ENCODE peak calls at places on chromosomes 11 and 22, in five cellular contexts. One of them, this sample, is unnamed. For H3K4me1, the result is how much of the 10 kb centered on the place peaks cover.

GRCh38 chr22:39115976-39116621 is 19.1 kb downstream of the APOBEC3H start:
- DNase-seq in CD8-positive, alpha-beta memory T cell: peak
- DNase-seq in cardiac muscle cell: no peak
- DNase-seq in ascending aorta: no peak
- DNase-seq in naive thymus-derived CD4-positive, alpha-beta T cell: no peak
- DNase-seq in this sample: no peak

GRCh38 chr11:131624526-131624925 is 254.1 kb downstream of the NTM start:
- DNase-seq in ascending aorta: no peak
- DNase-seq in naive thymus-derived CD4-positive, alpha-beta T cell: no peak
- DNase-seq in cardiac muscle cell: no peak
- DNase-seq in CD8-positive, alpha-beta memory T cell: no peak
- DNase-seq in this sample: no peak

GRCh38 chr11:77418155-77418980 is 55.5 kb downstream of the PAK1 start:
- DNase-seq in ascending aorta: no peak
- DNase-seq in naive thymus-derived CD4-positive, alpha-beta T cell: no peak
- DNase-seq in cardiac muscle cell: no peak
- DNase-seq in CD8-positive, alpha-beta memory T cell: no peak
- DNase-seq in this sample: no peak

GRCh38 chr22:39703890-39704658 is 133.5 kb downstream of the CACNA1I start:
- DNase-seq in ascending aorta: no peak
- DNase-seq in cardiac muscle cell: no peak
- DNase-seq in CD8-positive, alpha-beta memory T cell: no peak
- DNase-seq in naive thymus-derived CD4-positive, alpha-beta T cell: no peak
- DNase-seq in this sample: no peak

GRCh38 chr11:122363306-122363705 is 247.3 kb upstream of the BLID start:
- DNase-seq in cardiac muscle cell: no peak
- DNase-seq in CD8-positive, alpha-beta memory T cell: no peak
- DNase-seq in ascending aorta: no peak
- DNase-seq in naive thymus-derived CD4-positive, alpha-beta T cell: no peak
- DNase-seq in this sample: no peak

GRCh38 chr11:60924110-60924905 is at the start of gene TMEM132A:
- DNase-seq in CD8-positive, alpha-beta memory T cell: no peak
- DNase-seq in ascending aorta: no peak
- DNase-seq in naive thymus-derived CD4-positive, alpha-beta T cell: no peak
- DNase-seq in cardiac muscle cell: peak
- DNase-seq in this sample: peak

GRCh38 chr11:9914064-9914463 is 250.2 kb downstream of the SWAP70 start:
- DNase-seq in CD8-positive, alpha-beta memory T cell: no peak
- DNase-seq in naive thymus-derived CD4-positive, alpha-beta T cell: no peak
- DNase-seq in cardiac muscle cell: no peak
- DNase-seq in ascending aorta: no peak
- DNase-seq in this sample: no peak

GRCh38 chr11:128022007-128022368 is 565.4 kb downstream of the ETS1 start:
- DNase-seq in naive thymus-derived CD4-positive, alpha-beta T cell: no peak
- DNase-seq in CD8-positive, alpha-beta memory T cell: no peak
- DNase-seq in ascending aorta: no peak
- DNase-seq in cardiac muscle cell: no peak
- DNase-seq in this sample: no peak

GRCh38 chr11:46903846-46904245 is 14.5 kb downstream of the LRP4 start:
- DNase-seq in naive thymus-derived CD4-positive, alpha-beta T cell: no peak
- DNase-seq in CD8-positive, alpha-beta memory T cell: no peak
- DNase-seq in ascending aorta: no peak
- DNase-seq in cardiac muscle cell: no peak
- DNase-seq in this sample: no peak

GRCh38 chr11:57315491-57315890 is 9.3 kb downstream of the TNKS1BP1 start:
- DNase-seq in cardiac muscle cell: no peak
- DNase-seq in naive thymus-derived CD4-positive, alpha-beta T cell: no peak
- DNase-seq in CD8-positive, alpha-beta memory T cell: no peak
- DNase-seq in ascending aorta: no peak
- DNase-seq in this sample: no peak

GRCh38 chr22:42277988-42278776 is 7.7 kb upstream of the TCF20 start:
- DNase-seq in ascending aorta: no peak
- DNase-seq in CD8-positive, alpha-beta memory T cell: no peak
- DNase-seq in naive thymus-derived CD4-positive, alpha-beta T cell: no peak
- DNase-seq in cardiac muscle cell: peak
- DNase-seq in this sample: no peak

GRCh38 chr11:92830382-92831148 is 138.9 kb upstream of the MTNR1B start:
- DNase-seq in ascending aorta: no peak
- DNase-seq in CD8-positive, alpha-beta memory T cell: no peak
- DNase-seq in cardiac muscle cell: no peak
- DNase-seq in naive thymus-derived CD4-positive, alpha-beta T cell: no peak
- DNase-seq in this sample: no peak

GRCh38 chr11:126430581-126431320 is 75.3 kb downstream of the ST3GAL4 start:
- DNase-seq in cardiac muscle cell: no peak
- DNase-seq in naive thymus-derived CD4-positive, alpha-beta T cell: no peak
- DNase-seq in ascending aorta: no peak
- DNase-seq in CD8-positive, alpha-beta memory T cell: no peak
- DNase-seq in this sample: no peak

GRCh38 chr22:49199224-49199623 is 628.4 kb downstream of the BRD1 start:
- DNase-seq in CD8-positive, alpha-beta memory T cell: no peak
- DNase-seq in naive thymus-derived CD4-positive, alpha-beta T cell: no peak
- DNase-seq in ascending aorta: no peak
- DNase-seq in cardiac muscle cell: no peak
- DNase-seq in this sample: no peak

GRCh38 chr11:91653091-91653754 is 571.4 kb upstream of the FAT3 start:
- DNase-seq in ascending aorta: no peak
- DNase-seq in naive thymus-derived CD4-positive, alpha-beta T cell: no peak
- DNase-seq in cardiac muscle cell: no peak
- DNase-seq in CD8-positive, alpha-beta memory T cell: no peak
- DNase-seq in this sample: no peak

GRCh38 chr11:121654506-121655480 is 202.0 kb upstream of the SORL1-AS1 start:
- DNase-seq in naive thymus-derived CD4-positive, alpha-beta T cell: no peak
- DNase-seq in cardiac muscle cell: no peak
- DNase-seq in CD8-positive, alpha-beta memory T cell: no peak
- DNase-seq in ascending aorta: no peak
- DNase-seq in this sample: peak

GRCh38 chr11:72814831-72815618 is 814 bp downstream of the ATG16L2 start:
- DNase-seq in ascending aorta: no peak
- DNase-seq in cardiac muscle cell: peak
- DNase-seq in naive thymus-derived CD4-positive, alpha-beta T cell: no peak
- DNase-seq in CD8-positive, alpha-beta memory T cell: no peak
- DNase-seq in this sample: no peak

GRCh38 chr11:23903044-23903704 is 593.7 kb upstream of the LUZP2 start:
- DNase-seq in naive thymus-derived CD4-positive, alpha-beta T cell: no peak
- DNase-seq in CD8-positive, alpha-beta memory T cell: no peak
- DNase-seq in ascending aorta: no peak
- DNase-seq in cardiac muscle cell: no peak
- DNase-seq in this sample: no peak

GRCh38 chr11:102267602-102268001 is 49.7 kb upstream of the BIRC3 start:
- DNase-seq in CD8-positive, alpha-beta memory T cell: no peak
- DNase-seq in naive thymus-derived CD4-positive, alpha-beta T cell: no peak
- DNase-seq in cardiac muscle cell: no peak
- DNase-seq in ascending aorta: no peak
- DNase-seq in this sample: no peak

GRCh38 chr22:48753381-48753730 is 1074.3 kb downstream of the BRD1 start:
- DNase-seq in CD8-positive, alpha-beta memory T cell: no peak
- DNase-seq in naive thymus-derived CD4-positive, alpha-beta T cell: no peak
- DNase-seq in ascending aorta: peak
- DNase-seq in cardiac muscle cell: no peak
- DNase-seq in this sample: peak

GRCh38 chr11:128551641-128552335 is 35.6 kb downstream of the ETS1 start:
- DNase-seq in cardiac muscle cell: no peak
- DNase-seq in CD8-positive, alpha-beta memory T cell: peak
- DNase-seq in naive thymus-derived CD4-positive, alpha-beta T cell: no peak
- DNase-seq in ascending aorta: no peak
- DNase-seq in this sample: no peak

GRCh38 chr11:17443926-17444690 is 32.5 kb downstream of the ABCC8 start:
- DNase-seq in CD8-positive, alpha-beta memory T cell: no peak
- DNase-seq in naive thymus-derived CD4-positive, alpha-beta T cell: no peak
- DNase-seq in ascending aorta: no peak
- DNase-seq in cardiac muscle cell: no peak
- DNase-seq in this sample: no peak

DNA sequence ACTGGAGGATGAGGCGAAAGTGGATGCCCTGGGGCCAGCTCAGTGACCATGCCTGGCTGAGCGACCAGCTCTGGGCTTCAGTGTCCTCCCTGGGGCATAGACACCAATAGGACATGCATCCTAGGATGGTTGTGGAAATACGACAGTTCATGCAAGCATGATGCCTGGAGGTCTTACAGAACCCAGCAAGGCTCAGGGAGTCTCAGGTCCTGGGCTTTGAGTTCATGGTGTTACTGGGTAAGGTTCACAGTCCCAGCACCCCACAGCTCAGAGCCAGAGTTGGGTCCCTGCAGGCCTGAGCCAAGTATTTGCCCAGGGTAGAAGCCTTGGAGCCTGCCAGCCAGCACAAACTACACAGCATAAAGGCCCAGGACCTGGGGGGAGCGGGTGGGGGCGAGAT is 4.2 kb upstream of the SUSD2 start:
- DNase-seq in ascending aorta: no peak
- DNase-seq in naive thymus-derived CD4-positive, alpha-beta T cell: no peak
- DNase-seq in CD8-positive, alpha-beta memory T cell: no peak
- DNase-seq in cardiac muscle cell: no peak
- DNase-seq in this sample: no peak
- H3K27ac ChIP-seq in ascending aorta: peak
- H3K27ac ChIP-seq in naive thymus-derived CD4-positive, alpha-beta T cell: no peak
- H3K27ac ChIP-seq in CD8-positive, alpha-beta memory T cell: no peak
- H3K27ac ChIP-seq in cardiac muscle cell: no peak
- H3K27ac ChIP-seq in this sample: no peak

GRCh38 chr11:118438314-118438931 is 2.1 kb downstream of the KMT2A start:
- DNase-seq in CD8-positive, alpha-beta memory T cell: peak
- DNase-seq in cardiac muscle cell: peak
- DNase-seq in naive thymus-derived CD4-positive, alpha-beta T cell: peak
- DNase-seq in ascending aorta: peak
- DNase-seq in this sample: peak
- H3K4me1 ChIP-seq in CD8-positive, alpha-beta memory T cell: half or more
- H3K4me1 ChIP-seq in cardiac muscle cell: under half
- H3K4me1 ChIP-seq in naive thymus-derived CD4-positive, alpha-beta T cell: under half
- H3K4me1 ChIP-seq in ascending aorta: under half
- H3K4me1 ChIP-seq in this sample: under half

GRCh38 chr11:12695221-12695794 is 21.1 kb downstream of the TEAD1 start:
- DNase-seq in naive thymus-derived CD4-positive, alpha-beta T cell: no peak
- DNase-seq in cardiac muscle cell: no peak
- DNase-seq in CD8-positive, alpha-beta memory T cell: no peak
- DNase-seq in ascending aorta: no peak
- DNase-seq in this sample: no peak

GRCh38 chr11:12692238-12693074 is 18.2 kb downstream of the TEAD1 start:
- DNase-seq in cardiac muscle cell: peak
- DNase-seq in naive thymus-derived CD4-positive, alpha-beta T cell: no peak
- DNase-seq in CD8-positive, alpha-beta memory T cell: no peak
- DNase-seq in ascending aorta: peak
- DNase-seq in this sample: peak

GRCh38 chr11:12693075-12693473 is 18.9 kb downstream of the TEAD1 start:
- DNase-seq in CD8-positive, alpha-beta memory T cell: no peak
- DNase-seq in ascending aorta: no peak
- DNase-seq in naive thymus-derived CD4-positive, alpha-beta T cell: no peak
- DNase-seq in cardiac muscle cell: no peak
- DNase-seq in this sample: no peak

GRCh38 chr11:12693485-12694181 is 19.4 kb downstream of the TEAD1 start:
- DNase-seq in naive thymus-derived CD4-positive, alpha-beta T cell: no peak
- DNase-seq in cardiac muscle cell: no peak
- DNase-seq in CD8-positive, alpha-beta memory T cell: no peak
- DNase-seq in ascending aorta: no peak
- DNase-seq in this sample: no peak

GRCh38 chr11:12694182-12694531 is 19.9 kb downstream of the TEAD1 start:
- DNase-seq in cardiac muscle cell: no peak
- DNase-seq in ascending aorta: no peak
- DNase-seq in naive thymus-derived CD4-positive, alpha-beta T cell: no peak
- DNase-seq in CD8-positive, alpha-beta memory T cell: no peak
- DNase-seq in this sample: no peak
- H3K4me3 ChIP-seq in cardiac muscle cell: no peak
- H3K4me3 ChIP-seq in ascending aorta: peak
- H3K4me3 ChIP-seq in naive thymus-derived CD4-positive, alpha-beta T cell: no peak
- H3K4me3 ChIP-seq in CD8-positive, alpha-beta memory T cell: no peak
- H3K4me3 ChIP-seq in this sample: no peak

DNA sequence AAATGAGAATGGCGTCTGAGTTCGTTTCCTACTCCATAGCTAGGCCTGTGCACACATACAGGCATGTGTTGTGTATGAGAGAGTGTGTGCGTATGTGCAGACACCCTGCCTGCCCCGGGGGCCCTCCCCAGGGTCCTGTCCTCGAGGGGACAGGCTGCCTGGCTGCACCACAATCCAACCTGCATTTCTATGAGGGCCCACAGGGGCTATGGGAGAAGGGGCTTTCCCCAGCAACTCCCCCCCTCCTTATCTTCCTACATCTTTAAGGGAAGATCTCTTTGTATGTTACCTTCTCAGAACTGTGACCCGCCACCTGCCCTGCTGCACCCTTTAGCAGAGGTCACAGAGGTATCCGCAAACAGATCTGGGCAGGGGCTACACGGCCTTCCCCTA is 14.9 kb downstream of the ADORA2A start:
- DNase-seq in naive thymus-derived CD4-positive, alpha-beta T cell: no peak
- DNase-seq in CD8-positive, alpha-beta memory T cell: no peak
- DNase-seq in ascending aorta: no peak
- DNase-seq in cardiac muscle cell: no peak
- DNase-seq in this sample: no peak
- H3K27ac ChIP-seq in naive thymus-derived CD4-positive, alpha-beta T cell: no peak
- H3K27ac ChIP-seq in CD8-positive, alpha-beta memory T cell: no peak
- H3K27ac ChIP-seq in ascending aorta: peak
- H3K27ac ChIP-seq in cardiac muscle cell: peak
- H3K27ac ChIP-seq in this sample: no peak

DNA sequence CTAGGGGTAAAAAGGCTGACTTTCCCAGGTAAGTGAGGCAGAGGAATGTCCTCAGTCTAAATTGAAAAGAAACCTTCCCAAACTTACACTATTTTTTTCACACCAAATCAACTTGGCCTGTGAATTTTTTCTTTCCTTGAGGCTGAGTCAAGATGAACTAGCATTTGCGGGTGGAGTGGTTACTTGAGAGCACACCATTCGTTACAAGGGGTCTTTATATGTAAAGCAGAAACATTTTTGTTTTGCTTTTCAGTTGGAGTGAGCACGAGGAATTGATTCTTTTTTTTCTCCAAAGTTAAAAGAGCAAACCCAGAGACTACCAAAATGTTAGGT is 36.4 kb downstream of the MAML2 start:
- DNase-seq in naive thymus-derived CD4-positive, alpha-beta T cell: no peak
- DNase-seq in CD8-positive, alpha-beta memory T cell: no peak
- DNase-seq in cardiac muscle cell: peak
- DNase-seq in ascending aorta: no peak
- DNase-seq in this sample: no peak
- H3K4me1 ChIP-seq in naive thymus-derived CD4-positive, alpha-beta T cell: under half
- H3K4me1 ChIP-seq in CD8-positive, alpha-beta memory T cell: under half
- H3K4me1 ChIP-seq in cardiac muscle cell: under half
- H3K4me1 ChIP-seq in ascending aorta: under half
- H3K4me1 ChIP-seq in this sample: under half

DNA sequence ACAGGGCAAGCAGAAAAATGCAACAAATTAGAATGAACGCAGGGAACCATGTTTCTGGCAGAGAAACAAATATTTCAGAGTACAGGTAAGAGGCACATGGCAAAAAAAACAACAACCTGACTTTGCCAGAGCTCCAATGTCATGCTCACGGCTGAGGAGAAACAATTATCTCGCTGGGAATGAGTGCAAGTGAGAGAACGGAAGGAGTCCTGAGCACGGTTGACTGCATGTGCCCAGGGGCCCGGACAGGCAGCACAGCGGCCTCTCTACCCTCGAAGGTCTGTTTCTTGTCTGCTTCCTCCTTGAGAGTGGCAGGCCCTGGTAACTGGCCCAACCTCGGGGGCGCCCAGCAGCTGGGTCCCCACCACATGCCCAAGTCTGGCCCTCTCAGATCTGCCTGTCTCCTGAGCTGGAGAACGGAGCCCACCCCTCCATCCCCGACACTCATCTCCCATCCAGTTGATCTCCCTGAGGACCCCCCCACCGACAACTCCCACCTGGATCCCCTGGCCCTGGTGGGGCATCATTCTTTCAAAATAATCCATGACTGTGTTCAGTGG is 24.6 kb upstream of the RTN4R start:
- DNase-seq in ascending aorta: no peak
- DNase-seq in cardiac muscle cell: no peak
- DNase-seq in CD8-positive, alpha-beta memory T cell: no peak
- DNase-seq in naive thymus-derived CD4-positive, alpha-beta T cell: no peak
- DNase-seq in this sample: no peak
- H3K4me3 ChIP-seq in ascending aorta: no peak
- H3K4me3 ChIP-seq in cardiac muscle cell: no peak
- H3K4me3 ChIP-seq in CD8-positive, alpha-beta memory T cell: no peak
- H3K4me3 ChIP-seq in naive thymus-derived CD4-positive, alpha-beta T cell: no peak
- H3K4me3 ChIP-seq in this sample: no peak

This sample was measured in lung.